ENCODE peak calls at places on chromosomes 11 and 22, in six cellular contexts. B is CD8-positive, alpha-beta T cell; H is neural progenitor cell; D is uterus; I is suprapubic skin; W is A549. L is an unnamed sample.

GRCh38 chr11:34787899-34788298 is 128.3 kb downstream of the APIP start:
- DNase-seq in B (no peak), H (no peak), D (no peak), I (no peak), W (no peak), L (no peak)

GRCh38 chr11:62921201-62921572 is at the start of gene CHRM1:
- DNase-seq in B (no peak), H (no peak), D (no peak), I (no peak), W (no peak), L (no peak)

GRCh38 chr22:17562906-17563870 is at the start of gene SLC25A18:
- DNase-seq in B (no peak), H (peak; percentile 43), D (peak; percentile 66), I (no peak), W (no peak), L (peak; percentile 42)

GRCh38 chr11:1827095-1827797 is 7.5 kb upstream of the SYT8 start:
- DNase-seq in B (no peak), H (no peak), D (no peak), I (peak; percentile 65), W (peak; percentile 41), L (no peak)

GRCh38 chr11:41522391-41522790 is 62.9 kb upstream of the LRRC4C start:
- DNase-seq in B (no peak), H (no peak), D (no peak), I (no peak), W (no peak), L (no peak)

GRCh38 chr22:19523240-19524169 is 705 bp downstream of the CLDN5 start:
- DNase-seq in B (no peak), H (peak; percentile 79), D (no peak), I (no peak), W (no peak), L (no peak)

GRCh38 chr11:61626580-61627380 is 45.9 kb upstream of the SYT7 start:
- DNase-seq in B (no peak), H (no peak), D (no peak), I (no peak), W (no peak), L (peak; percentile 59)

GRCh38 chr11:103609117-103610066 is 427.0 kb upstream of the DDI1 start:
- DNase-seq in B (no peak), H (no peak), D (no peak), I (no peak), W (peak; percentile 68), L (peak; percentile 32)

GRCh38 chr11:72840780-72841179 is 26.6 kb downstream of the ATG16L2 start:
- DNase-seq in B (no peak), H (no peak), D (no peak), I (no peak), W (peak; percentile 35), L (no peak)

GRCh38 chr11:12287009-12287373 is 90.4 kb upstream of the PARVA start:
- DNase-seq in B (no peak), H (no peak), D (peak; percentile 67), I (peak; percentile 51), W (peak; percentile 86), L (no peak)

GRCh38 chr11:74540270-74540669 is 46.7 kb upstream of the LIPT2 start:
- DNase-seq in B (no peak), H (no peak), D (no peak), I (no peak), W (no peak), L (no peak)

GRCh38 chr22:46625843-46626349 is 5.7 kb downstream of the GRAMD4 start:
- DNase-seq in B (no peak), H (no peak), D (no peak), I (no peak), W (no peak), L (no peak)

GRCh38 chr11:129374081-129374992 is 1.3 kb upstream of the BARX2 start:
- DNase-seq in B (no peak), H (peak; percentile 58), D (no peak), I (no peak), W (peak; percentile 1), L (no peak)

GRCh38 chr11:2902784-2903671 is 17.5 kb upstream of the CDKN1C start:
- DNase-seq in B (no peak), H (peak; percentile 29), D (no peak), I (no peak), W (peak; percentile 73), L (no peak)
- H3K4me3 ChIP-seq in B (peak overlapping the region; percentile 72), H (peak overlapping the region; percentile 59), D (peak overlapping the region; percentile 46), I (peak overlapping the region; percentile 56), W (peak overlapping the region; percentile 90), L (peak overlapping the region; percentile 76)

GRCh38 chr11:16410479-16410878 is 54.1 kb upstream of the SOX6 start:
- DNase-seq in B (no peak), H (no peak), D (no peak), I (no peak), W (no peak), L (no peak)
- H3K27ac ChIP-seq in B (no peak overlapping the region), H (no peak overlapping the region), D (no peak overlapping the region), I (no peak overlapping the region), W (no peak overlapping the region), L (no peak overlapping the region)

GRCh38 chr11:58958500-58958899 is 19.2 kb downstream of the GLYATL1 start:
- DNase-seq in B (no peak), H (peak; percentile 49), D (no peak), I (no peak), W (peak; percentile 19), L (peak; percentile 18)
- H3K4me3 ChIP-seq in B (no peak overlapping the region), H (no peak overlapping the region), D (no peak overlapping the region), I (no peak overlapping the region), W (no peak overlapping the region), L (no peak overlapping the region)

GRCh38 chr22:37499789-37500188 is 13.6 kb upstream of the MFNG start:
- DNase-seq in B (no peak), H (no peak), D (no peak), I (no peak), W (no peak), L (no peak)

GRCh38 chr22:37500745-37501144 is 14.6 kb upstream of the MFNG start:
- DNase-seq in B (no peak), H (no peak), D (no peak), I (no peak), W (no peak), L (no peak)

GRCh38 chr22:37498289-37498909 is 12.2 kb upstream of the MFNG start:
- DNase-seq in B (peak; percentile 85), H (peak; percentile 89), D (no peak), I (no peak), W (peak; percentile 52), L (peak; percentile 83)

GRCh38 chr22:37501176-37501609 is 15.0 kb upstream of the MFNG start:
- DNase-seq in B (no peak), H (no peak), D (no peak), I (no peak), W (peak; percentile 60), L (no peak)

GRCh38 chr22:37499006-37499707 is 13.0 kb upstream of the MFNG start:
- DNase-seq in B (no peak), H (no peak), D (no peak), I (no peak), W (no peak), L (peak; percentile 53)
- H3K27ac ChIP-seq in B (no peak overlapping the region), H (no peak overlapping the region), D (no peak overlapping the region), I (no peak overlapping the region), W (peak overlapping the region; percentile 99), L (peak overlapping the region; percentile 58)

GRCh38 chr22:48489551-48490512 is 1337.8 kb downstream of the BRD1 start:
- DNase-seq in B (no peak), H (peak; percentile 64), D (no peak), I (peak; percentile 49), W (no peak), L (no peak)
- H3K4me3 ChIP-seq in B (no peak overlapping the region), H (peak overlapping the region; percentile 95), D (peak overlapping the region; percentile 30), I (peak overlapping the region; percentile 60), W (peak overlapping the region; percentile 69), L (peak overlapping the region; percentile 54)

L was measured in WERI-Rb-1.